ENCODE peak calls at places on chromosomes 4 and X, in four cellular contexts. E is thyroid gland; D is OCI-LY7; T is CD8-positive, alpha-beta T cell. U is an unnamed sample.

GRCh38 chrX:38154818-38155217 is 65.9 kb downstream of the SRPX start:
- DNase-seq in T (no peak), D (no peak), E (no peak), U (peak; percentile 8)

GRCh38 chr4:25970691-25971427 is 56.8 kb downstream of the SMIM20 start:
- DNase-seq in D (no peak), E (no peak), T (no peak), U (peak; percentile 52)

GRCh38 chrX:150683536-150684146 is 9.6 kb upstream of the MTMR1 start:
- DNase-seq in T (no peak), D (peak; percentile 62), E (no peak), U (peak; percentile 49)

GRCh38 chr4:15961778-15962510 is 1.0 kb downstream of the FGFBP2 start:
- DNase-seq in T (peak; percentile 64), D (no peak), E (no peak), U (no peak)

GRCh38 chr4:16443504-16444088 is 217.3 kb upstream of the TAPT1 start:
- DNase-seq in E (no peak), T (no peak), D (peak; percentile 43), U (peak; percentile 45)

GRCh38 chr4:18559492-18559891 is 537.9 kb upstream of the LCORL start:
- DNase-seq in E (no peak), T (no peak), D (no peak), U (no peak)

GRCh38 chr4:55947912-55948725 is 626 bp upstream of the CEP135 start:
- DNase-seq in T (no peak), D (peak; percentile 76), E (no peak), U (peak; percentile 95)

GRCh38 chr4:38179690-38180299 is 219.6 kb downstream of the PTTG2 start:
- DNase-seq in D (peak; percentile 60), E (peak; percentile 77), T (peak; percentile 86), U (peak; percentile 85)

GRCh38 chr4:40731792-40732245 is 17.9 kb upstream of the NSUN7 start:
- DNase-seq in T (no peak), E (peak; percentile 31), D (no peak), U (no peak)

GRCh38 chrX:39852496-39852895 is 245.3 kb downstream of the BCOR start:
- DNase-seq in D (no peak), T (no peak), E (no peak), U (no peak)

GRCh38 chr4:57109847-57110634 is at the start of gene IGFBP7:
- DNase-seq in D (no peak), T (no peak), E (peak; percentile 73), U (peak; percentile 55)

GRCh38 chrX:153598541-153599191 is at the start of gene CCNQ:
- DNase-seq in T (no peak), D (peak; percentile 40), E (peak; percentile 17), U (peak; percentile 10)

GRCh38 chr4:14926368-14926767 is 75.9 kb upstream of the CPEB2 start:
- DNase-seq in E (no peak), D (no peak), T (no peak), U (no peak)

GRCh38 chr4:84809946-84810345 is 156.5 kb downstream of the WDFY3 start:
- DNase-seq in E (no peak), D (no peak), T (no peak), U (no peak)

GRCh38 chrX:118727686-118728339 is 407 bp downstream of the IL13RA1 start:
- DNase-seq in E (peak; percentile 54), D (no peak), T (no peak), U (peak; percentile 21)

GRCh38 chrX:95703696-95704095 is 980.9 kb upstream of the DIAPH2 start:
- DNase-seq in D (no peak), T (no peak), E (no peak), U (no peak)

GRCh38 chrX:39195156-39195555 is 393.9 kb downstream of the MID1IP1 start:
- DNase-seq in E (no peak), T (no peak), D (no peak), U (no peak)

GRCh38 chr4:20313237-20314030 is 61.7 kb downstream of the SLIT2 start:
- DNase-seq in D (peak; percentile 2), E (peak; percentile 50), T (no peak), U (no peak)

GRCh38 chr4:5341151-5341925 is 290.1 kb downstream of the STK32B start:
- DNase-seq in D (no peak), E (no peak), T (no peak), U (peak; percentile 5)

GRCh38 chr4:75235359-75235951 is 278.7 kb downstream of the RCHY1 start:
- DNase-seq in E (no peak), T (no peak), D (peak; percentile 55), U (no peak)

GRCh38 chrX:87388381-87388780 is 129.2 kb upstream of the KLHL4 start:
- DNase-seq in E (no peak), D (no peak), T (no peak), U (no peak)

GRCh38 chr4:69056921-69057562 is 39.2 kb upstream of the UGT2B7 start:
- DNase-seq in D (no peak), T (no peak), E (peak; percentile 8), U (peak; percentile 37)

GRCh38 chr4:184506527-184507121 is 32.3 kb upstream of the IRF2 start:
- DNase-seq in D (peak; percentile 85), E (no peak), T (no peak), U (no peak)

GRCh38 chr4:98662619-98663225 is 4.3 kb upstream of the TSPAN5 start:
- DNase-seq in D (no peak), T (peak; percentile 69), E (peak; percentile 15), U (no peak)

GRCh38 chr4:186029731-186030421 is 39.1 kb upstream of the TLR3 start:
- DNase-seq in E (peak; percentile 95), T (no peak), D (no peak), U (peak; percentile 42)

GRCh38 chr4:106329027-106329618 is 12.8 kb downstream of the AIMP1 start:
- DNase-seq in E (no peak), D (peak; percentile 21), T (no peak), U (peak; percentile 60)

GRCh38 chr4:152289963-152290362 is 245.9 kb downstream of the FBXW7 start:
- DNase-seq in T (no peak), D (no peak), E (no peak), U (no peak)

GRCh38 chrX:12115377-12115776 is 22.9 kb upstream of the FRMPD4 start:
- DNase-seq in E (no peak), D (no peak), T (no peak), U (no peak)

GRCh38 chrX:135086197-135086854 is 34.0 kb downstream of the ETDB start:
- DNase-seq in D (peak; percentile 71), T (no peak), E (peak; percentile 6), U (peak; percentile 51)

GRCh38 chr4:112296949-112297483 is at the start of gene ALPK1:
- DNase-seq in D (peak; percentile 81), T (no peak), E (no peak), U (peak; percentile 83)

DNA sequence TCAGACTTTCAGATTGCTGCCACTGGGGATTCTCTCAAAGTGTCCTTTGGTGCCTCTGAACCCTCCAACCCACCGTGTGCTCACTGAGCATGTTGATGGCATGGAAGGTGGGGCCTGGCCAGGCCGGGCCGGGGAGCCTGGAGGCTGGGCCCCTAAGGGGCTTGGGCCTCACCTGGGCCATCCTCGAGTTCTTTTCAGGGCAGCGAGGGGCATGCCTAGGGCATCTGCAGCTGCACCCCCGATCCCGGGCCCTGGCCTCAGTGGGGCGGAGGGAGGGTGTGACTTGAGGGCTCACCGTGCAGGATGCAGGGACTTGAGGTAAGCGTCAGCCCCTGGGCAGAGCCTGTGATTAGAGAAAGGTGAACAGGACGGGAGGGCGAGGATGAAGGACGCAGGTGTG is 1.6 kb upstream of the SH3TC1 start:
- DNase-seq in E (no peak), D (no peak), T (no peak), U (no peak)
- H3K4me1 ChIP-seq in E (peaks cover 58% of the 10 kb centered on the region), D (peaks cover 50% of the 10 kb centered on the region), T (peaks cover 51% of the 10 kb centered on the region), U (peaks cover 23% of the 10 kb centered on the region)

DNA sequence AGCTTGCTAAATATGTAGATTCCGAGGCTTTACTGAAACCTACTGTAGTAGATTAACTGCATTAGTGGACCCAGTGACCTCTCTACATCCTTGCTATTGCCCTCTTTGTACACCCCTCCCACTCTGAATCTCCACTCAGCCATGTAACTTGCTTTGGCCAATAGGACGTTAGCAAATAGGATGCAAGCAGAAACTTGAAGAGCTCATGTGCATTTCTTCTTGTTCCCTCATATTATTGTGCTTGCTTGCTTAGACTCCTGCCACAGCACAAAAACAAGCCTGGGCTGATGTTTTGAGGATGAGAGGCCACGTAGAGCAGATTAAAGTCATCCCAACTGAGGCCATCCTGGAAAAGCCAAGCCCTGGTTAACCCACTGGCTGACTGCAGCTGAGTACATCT is 147.9 kb downstream of the HS6ST2 start:
- DNase-seq in D (no peak), T (no peak), E (no peak), U (no peak)
- H3K4me3 ChIP-seq in D (no peak overlapping the region), T (no peak overlapping the region), E (no peak overlapping the region), U (no peak overlapping the region)

GRCh38 chr4:2871911-2872310 is 28.3 kb downstream of the ADD1 start:
- DNase-seq in T (no peak), D (no peak), E (no peak), U (no peak)

GRCh38 chr4:2868840-2869487 is 25.3 kb downstream of the ADD1 start:
- DNase-seq in D (no peak), E (no peak), T (no peak), U (no peak)

GRCh38 chr4:2869659-2870058 is 26.0 kb downstream of the ADD1 start:
- DNase-seq in E (no peak), D (no peak), T (no peak), U (no peak)

GRCh38 chr4:2871466-2871865 is 27.8 kb downstream of the ADD1 start:
- DNase-seq in T (no peak), E (no peak), D (no peak), U (no peak)

DNA sequence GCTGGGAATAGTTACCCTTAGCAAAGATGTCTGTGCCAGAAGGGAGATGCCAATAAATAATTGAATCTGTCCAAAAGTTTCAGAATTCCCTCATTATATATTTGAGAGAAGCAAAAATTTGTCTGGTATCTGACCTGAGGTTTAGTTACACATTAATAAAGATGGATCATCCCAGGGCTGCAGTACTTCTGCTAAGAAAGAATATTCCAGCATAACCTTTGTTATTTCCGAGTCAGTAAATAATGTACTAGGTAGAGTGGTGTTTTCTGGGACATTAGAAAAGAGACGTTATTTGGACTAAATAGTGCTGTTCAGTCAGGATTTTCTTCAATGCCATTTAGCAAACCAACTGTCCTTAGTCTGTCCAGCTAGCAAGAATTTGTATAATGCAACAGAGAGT is 26.5 kb downstream of the ADD1 start:
- DNase-seq in T (no peak), E (no peak), D (no peak), U (no peak)
- H3K4me1 ChIP-seq in T (peaks cover 25% of the 10 kb centered on the region), E (peaks cover 61% of the 10 kb centered on the region), D (peaks cover 6% of the 10 kb centered on the region), U (peaks cover 13% of the 10 kb centered on the region)

GRCh38 chr4:94457692-94458106 is 6.0 kb downstream of the PDLIM5 start:
- DNase-seq in E (peak; percentile 83), D (no peak), T (no peak), U (peak; percentile 66)
- H3K4me3 ChIP-seq in E (no peak overlapping the region), D (no peak overlapping the region), T (no peak overlapping the region), U (no peak overlapping the region)